ENCODE peak calls at places on chromosomes 12 and 14, in ten cellular contexts. One of them, this sample, is unnamed.

GRCh38 chr14:71650187-71650586 is 282.0 kb upstream of the RGS6 start:
- DNase-seq in H9: no peak
- DNase-seq in uterus: no peak
- DNase-seq in effector CD8-positive, alpha-beta T cell: no peak
- DNase-seq in renal cortical epithelial cell: no peak
- DNase-seq in LoVo: no peak
- DNase-seq in RWPE1: no peak
- DNase-seq in occipital lobe: no peak
- DNase-seq in ELF-1: no peak
- DNase-seq in LNCaP clone FGC: no peak
- DNase-seq in this sample: no peak

GRCh38 chr12:101653503-101653902 is 43.9 kb upstream of the CHPT1 start:
- DNase-seq in effector CD8-positive, alpha-beta T cell: no peak
- DNase-seq in renal cortical epithelial cell: no peak
- DNase-seq in uterus: no peak
- DNase-seq in LNCaP clone FGC: no peak
- DNase-seq in H9: no peak
- DNase-seq in LoVo: no peak
- DNase-seq in occipital lobe: no peak
- DNase-seq in RWPE1: no peak
- DNase-seq in ELF-1: no peak
- DNase-seq in this sample: no peak

GRCh38 chr12:127552838-127553237 is 714.1 kb upstream of the TMEM132C start:
- DNase-seq in LoVo: no peak
- DNase-seq in RWPE1: no peak
- DNase-seq in LNCaP clone FGC: no peak
- DNase-seq in effector CD8-positive, alpha-beta T cell: no peak
- DNase-seq in H9: no peak
- DNase-seq in occipital lobe: no peak
- DNase-seq in ELF-1: no peak
- DNase-seq in renal cortical epithelial cell: no peak
- DNase-seq in uterus: no peak
- DNase-seq in this sample: no peak

GRCh38 chr14:75399819-75400678 is 27.8 kb upstream of the JDP2 start:
- DNase-seq in LNCaP clone FGC: peak
- DNase-seq in uterus: peak
- DNase-seq in LoVo: peak
- DNase-seq in ELF-1: peak
- DNase-seq in renal cortical epithelial cell: peak
- DNase-seq in effector CD8-positive, alpha-beta T cell: no peak
- DNase-seq in occipital lobe: peak
- DNase-seq in H9: no peak
- DNase-seq in RWPE1: peak
- DNase-seq in this sample: no peak

GRCh38 chr14:65237023-65237814 is 134.9 kb upstream of the MAX start:
- DNase-seq in RWPE1: no peak
- DNase-seq in renal cortical epithelial cell: no peak
- DNase-seq in LoVo: no peak
- DNase-seq in LNCaP clone FGC: no peak
- DNase-seq in uterus: no peak
- DNase-seq in effector CD8-positive, alpha-beta T cell: no peak
- DNase-seq in occipital lobe: no peak
- DNase-seq in H9: no peak
- DNase-seq in ELF-1: no peak
- DNase-seq in this sample: no peak

GRCh38 chr14:104976198-104977007 is 1.8 kb downstream of the AHNAK2 start:
- DNase-seq in ELF-1: peak
- DNase-seq in LNCaP clone FGC: peak
- DNase-seq in renal cortical epithelial cell: peak
- DNase-seq in H9: peak
- DNase-seq in RWPE1: peak
- DNase-seq in LoVo: peak
- DNase-seq in uterus: peak
- DNase-seq in effector CD8-positive, alpha-beta T cell: peak
- DNase-seq in occipital lobe: no peak
- DNase-seq in this sample: peak

GRCh38 chr12:12883369-12884001 is 7.9 kb upstream of the GPRC5A start:
- DNase-seq in ELF-1: no peak
- DNase-seq in uterus: no peak
- DNase-seq in renal cortical epithelial cell: peak
- DNase-seq in effector CD8-positive, alpha-beta T cell: no peak
- DNase-seq in LNCaP clone FGC: peak
- DNase-seq in RWPE1: peak
- DNase-seq in LoVo: peak
- DNase-seq in occipital lobe: no peak
- DNase-seq in H9: no peak
- DNase-seq in this sample: no peak

GRCh38 chr12:45490232-45490881 is 239.1 kb upstream of the ARID2 start:
- DNase-seq in occipital lobe: no peak
- DNase-seq in ELF-1: no peak
- DNase-seq in effector CD8-positive, alpha-beta T cell: no peak
- DNase-seq in uterus: no peak
- DNase-seq in renal cortical epithelial cell: no peak
- DNase-seq in LoVo: no peak
- DNase-seq in RWPE1: no peak
- DNase-seq in LNCaP clone FGC: no peak
- DNase-seq in H9: no peak
- DNase-seq in this sample: no peak

GRCh38 chr14:104530651-104531050 is 48.9 kb upstream of the C14orf180 start:
- DNase-seq in renal cortical epithelial cell: no peak
- DNase-seq in uterus: no peak
- DNase-seq in LNCaP clone FGC: no peak
- DNase-seq in LoVo: no peak
- DNase-seq in ELF-1: no peak
- DNase-seq in H9: peak
- DNase-seq in RWPE1: no peak
- DNase-seq in occipital lobe: no peak
- DNase-seq in effector CD8-positive, alpha-beta T cell: no peak
- DNase-seq in this sample: no peak

GRCh38 chr12:113260127-113260526 is 38.9 kb downstream of the TPCN1 start:
- DNase-seq in LoVo: no peak
- DNase-seq in occipital lobe: no peak
- DNase-seq in H9: no peak
- DNase-seq in RWPE1: no peak
- DNase-seq in ELF-1: no peak
- DNase-seq in LNCaP clone FGC: no peak
- DNase-seq in renal cortical epithelial cell: no peak
- DNase-seq in effector CD8-positive, alpha-beta T cell: no peak
- DNase-seq in uterus: no peak
- DNase-seq in this sample: no peak

GRCh38 chr14:102140027-102140749 is 491 bp downstream of the WDR20 start:
- DNase-seq in occipital lobe: no peak
- DNase-seq in H9: peak
- DNase-seq in ELF-1: peak
- DNase-seq in renal cortical epithelial cell: no peak
- DNase-seq in uterus: peak
- DNase-seq in LNCaP clone FGC: no peak
- DNase-seq in effector CD8-positive, alpha-beta T cell: peak
- DNase-seq in LoVo: peak
- DNase-seq in RWPE1: peak
- DNase-seq in this sample: no peak

GRCh38 chr12:118650586-118650960 is 274.2 kb downstream of the SUDS3 start:
- DNase-seq in LNCaP clone FGC: no peak
- DNase-seq in H9: no peak
- DNase-seq in effector CD8-positive, alpha-beta T cell: no peak
- DNase-seq in renal cortical epithelial cell: no peak
- DNase-seq in LoVo: no peak
- DNase-seq in RWPE1: no peak
- DNase-seq in ELF-1: no peak
- DNase-seq in uterus: no peak
- DNase-seq in occipital lobe: no peak
- DNase-seq in this sample: no peak

GRCh38 chr12:20731274-20731673 is 36.1 kb downstream of the SLCO1C1 start:
- DNase-seq in LoVo: no peak
- DNase-seq in effector CD8-positive, alpha-beta T cell: no peak
- DNase-seq in uterus: no peak
- DNase-seq in LNCaP clone FGC: no peak
- DNase-seq in RWPE1: no peak
- DNase-seq in renal cortical epithelial cell: no peak
- DNase-seq in occipital lobe: no peak
- DNase-seq in ELF-1: no peak
- DNase-seq in H9: no peak
- DNase-seq in this sample: no peak

GRCh38 chr14:106831322-106831720 is 1304.9 kb downstream of the TMEM121 start:
- DNase-seq in H9: no peak
- DNase-seq in LNCaP clone FGC: no peak
- DNase-seq in LoVo: no peak
- DNase-seq in renal cortical epithelial cell: no peak
- DNase-seq in ELF-1: peak
- DNase-seq in uterus: no peak
- DNase-seq in occipital lobe: no peak
- DNase-seq in RWPE1: no peak
- DNase-seq in effector CD8-positive, alpha-beta T cell: peak
- DNase-seq in this sample: no peak

GRCh38 chr12:124130717-124131670 is 158.0 kb downstream of the ZNF664 start:
- DNase-seq in RWPE1: no peak
- DNase-seq in effector CD8-positive, alpha-beta T cell: no peak
- DNase-seq in occipital lobe: no peak
- DNase-seq in LoVo: no peak
- DNase-seq in LNCaP clone FGC: peak
- DNase-seq in uterus: no peak
- DNase-seq in ELF-1: peak
- DNase-seq in renal cortical epithelial cell: no peak
- DNase-seq in H9: peak
- DNase-seq in this sample: no peak

GRCh38 chr12:127667131-127667685 is 599.8 kb upstream of the TMEM132C start:
- DNase-seq in ELF-1: no peak
- DNase-seq in LNCaP clone FGC: no peak
- DNase-seq in occipital lobe: no peak
- DNase-seq in effector CD8-positive, alpha-beta T cell: no peak
- DNase-seq in RWPE1: no peak
- DNase-seq in renal cortical epithelial cell: no peak
- DNase-seq in uterus: no peak
- DNase-seq in LoVo: no peak
- DNase-seq in H9: no peak
- DNase-seq in this sample: no peak

GRCh38 chr12:53290661-53291060 is 4.7 kb upstream of the PFDN5 start:
- DNase-seq in uterus: no peak
- DNase-seq in ELF-1: no peak
- DNase-seq in H9: no peak
- DNase-seq in occipital lobe: no peak
- DNase-seq in LNCaP clone FGC: no peak
- DNase-seq in renal cortical epithelial cell: no peak
- DNase-seq in RWPE1: no peak
- DNase-seq in LoVo: no peak
- DNase-seq in effector CD8-positive, alpha-beta T cell: no peak
- DNase-seq in this sample: no peak

GRCh38 chr12:93670104-93670503 is 7.1 kb upstream of the CRADD start:
- DNase-seq in LNCaP clone FGC: no peak
- DNase-seq in RWPE1: no peak
- DNase-seq in uterus: no peak
- DNase-seq in occipital lobe: no peak
- DNase-seq in H9: no peak
- DNase-seq in effector CD8-positive, alpha-beta T cell: no peak
- DNase-seq in renal cortical epithelial cell: no peak
- DNase-seq in ELF-1: no peak
- DNase-seq in LoVo: no peak
- DNase-seq in this sample: no peak

GRCh38 chr12:41452838-41453237 is 264.7 kb downstream of the PDZRN4 start:
- DNase-seq in uterus: no peak
- DNase-seq in LNCaP clone FGC: no peak
- DNase-seq in ELF-1: peak
- DNase-seq in H9: no peak
- DNase-seq in RWPE1: no peak
- DNase-seq in LoVo: no peak
- DNase-seq in occipital lobe: no peak
- DNase-seq in renal cortical epithelial cell: no peak
- DNase-seq in effector CD8-positive, alpha-beta T cell: no peak
- DNase-seq in this sample: no peak

GRCh38 chr12:21296348-21296747 is 38.4 kb downstream of the SLCO1A2 start:
- DNase-seq in LoVo: no peak
- DNase-seq in effector CD8-positive, alpha-beta T cell: no peak
- DNase-seq in renal cortical epithelial cell: no peak
- DNase-seq in RWPE1: no peak
- DNase-seq in occipital lobe: no peak
- DNase-seq in LNCaP clone FGC: no peak
- DNase-seq in ELF-1: no peak
- DNase-seq in uterus: no peak
- DNase-seq in H9: no peak
- DNase-seq in this sample: no peak

GRCh38 chr14:64721391-64721791 is 17.2 kb downstream of the PLEKHG3 start:
- DNase-seq in H9: no peak
- DNase-seq in ELF-1: no peak
- DNase-seq in effector CD8-positive, alpha-beta T cell: no peak
- DNase-seq in occipital lobe: no peak
- DNase-seq in uterus: peak
- DNase-seq in LoVo: no peak
- DNase-seq in LNCaP clone FGC: no peak
- DNase-seq in RWPE1: no peak
- DNase-seq in renal cortical epithelial cell: peak
- DNase-seq in this sample: no peak

GRCh38 chr12:103656291-103656690 is 69.2 kb downstream of the STAB2 start:
- DNase-seq in LoVo: no peak
- DNase-seq in H9: no peak
- DNase-seq in effector CD8-positive, alpha-beta T cell: no peak
- DNase-seq in uterus: no peak
- DNase-seq in occipital lobe: no peak
- DNase-seq in LNCaP clone FGC: no peak
- DNase-seq in RWPE1: no peak
- DNase-seq in ELF-1: no peak
- DNase-seq in renal cortical epithelial cell: no peak
- DNase-seq in this sample: no peak

This sample was measured in amniotic stem cell.